ENCODE peak calls at places on chromosomes 13 and 19, in four cellular contexts. One of them, this sample, is unnamed. For H3K27me3, the result is how much of the 10 kb centered on the place peaks cover.

GRCh38 chr13:51931606-51932005 is 69.8 kb downstream of the CCDC70 start:
- DNase-seq in astrocyte: no peak
- DNase-seq in upper lobe of right lung: no peak
- DNase-seq in CD8-positive, alpha-beta T cell: no peak
- DNase-seq in this sample: no peak

GRCh38 chr19:47230122-47230920 is 678 bp downstream of the BBC3 start:
- DNase-seq in CD8-positive, alpha-beta T cell: peak
- DNase-seq in upper lobe of right lung: peak
- DNase-seq in astrocyte: peak
- DNase-seq in this sample: peak

GRCh38 chr19:1133471-1133929 is 29.7 kb downstream of the GPX4 start:
- DNase-seq in CD8-positive, alpha-beta T cell: peak
- DNase-seq in upper lobe of right lung: no peak
- DNase-seq in astrocyte: no peak
- DNase-seq in this sample: peak

GRCh38 chr13:88097541-88097940 is 426.4 kb downstream of the SLITRK5 start:
- DNase-seq in upper lobe of right lung: no peak
- DNase-seq in CD8-positive, alpha-beta T cell: no peak
- DNase-seq in astrocyte: no peak
- DNase-seq in this sample: no peak

GRCh38 chr19:9431475-9431874 is 3.9 kb downstream of the ZNF266 start:
- DNase-seq in upper lobe of right lung: no peak
- DNase-seq in CD8-positive, alpha-beta T cell: peak
- DNase-seq in astrocyte: no peak
- DNase-seq in this sample: no peak

GRCh38 chr19:9323557-9323918 is 441 bp upstream of the ZNF559 start:
- DNase-seq in astrocyte: peak
- DNase-seq in upper lobe of right lung: peak
- DNase-seq in CD8-positive, alpha-beta T cell: no peak
- DNase-seq in this sample: peak

GRCh38 chr19:34454685-34455084 is 26.5 kb downstream of the UBA2 start:
- DNase-seq in CD8-positive, alpha-beta T cell: no peak
- DNase-seq in upper lobe of right lung: no peak
- DNase-seq in astrocyte: no peak
- DNase-seq in this sample: no peak

GRCh38 chr19:48806518-48806817 is 4.4 kb downstream of the BCAT2 start:
- DNase-seq in upper lobe of right lung: no peak
- DNase-seq in CD8-positive, alpha-beta T cell: peak
- DNase-seq in astrocyte: peak
- DNase-seq in this sample: no peak

GRCh38 chr13:46728777-46729176 is 68.2 kb downstream of the ESD start:
- DNase-seq in upper lobe of right lung: no peak
- DNase-seq in CD8-positive, alpha-beta T cell: no peak
- DNase-seq in astrocyte: no peak
- DNase-seq in this sample: no peak

GRCh38 chr19:13353625-13354024 is 152.7 kb downstream of the CACNA1A start:
- DNase-seq in astrocyte: no peak
- DNase-seq in CD8-positive, alpha-beta T cell: no peak
- DNase-seq in upper lobe of right lung: no peak
- DNase-seq in this sample: no peak

DNA sequence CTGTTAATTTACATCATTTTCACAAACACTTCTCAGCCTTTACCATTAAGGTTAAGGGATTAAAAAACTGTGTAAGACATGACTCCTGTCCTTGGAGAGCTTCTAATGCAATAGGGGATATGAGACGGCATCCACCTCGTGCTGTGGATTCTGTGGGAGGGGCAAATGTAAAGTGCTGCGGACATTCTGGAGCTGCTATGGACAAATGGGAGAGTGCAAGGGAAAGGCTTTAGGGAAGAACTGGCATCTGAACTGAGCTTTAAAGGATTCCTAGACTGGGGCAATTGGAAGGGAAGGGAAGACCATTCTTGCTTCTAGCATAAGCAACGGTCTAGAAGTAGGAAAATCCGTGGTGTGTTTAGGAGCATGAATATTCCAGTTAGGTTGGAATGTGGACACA is 31.4 kb downstream of the CDADC1 start:
- DNase-seq in upper lobe of right lung: no peak
- DNase-seq in astrocyte: no peak
- DNase-seq in CD8-positive, alpha-beta T cell: no peak
- DNase-seq in this sample: no peak
- H3K27me3 ChIP-seq in upper lobe of right lung: under half
- H3K27me3 ChIP-seq in astrocyte: under half
- H3K27me3 ChIP-seq in CD8-positive, alpha-beta T cell: under half
- H3K27me3 ChIP-seq in this sample: under half

GRCh38 chr19:41849067-41849466 is 4.2 kb downstream of the DMRTC2 start:
- DNase-seq in astrocyte: no peak
- DNase-seq in upper lobe of right lung: peak
- DNase-seq in CD8-positive, alpha-beta T cell: no peak
- DNase-seq in this sample: no peak

GRCh38 chr19:41848666-41849065 is 3.8 kb downstream of the DMRTC2 start:
- DNase-seq in upper lobe of right lung: peak
- DNase-seq in astrocyte: no peak
- DNase-seq in CD8-positive, alpha-beta T cell: no peak
- DNase-seq in this sample: no peak

GRCh38 chr19:41851456-41851855 is 6.6 kb downstream of the DMRTC2 start:
- DNase-seq in CD8-positive, alpha-beta T cell: no peak
- DNase-seq in upper lobe of right lung: no peak
- DNase-seq in astrocyte: no peak
- DNase-seq in this sample: no peak

GRCh38 chr19:41847351-41848105 is 2.7 kb downstream of the DMRTC2 start:
- DNase-seq in CD8-positive, alpha-beta T cell: no peak
- DNase-seq in astrocyte: no peak
- DNase-seq in upper lobe of right lung: peak
- DNase-seq in this sample: no peak

GRCh38 chr19:41850381-41850780 is 5.5 kb downstream of the DMRTC2 start:
- DNase-seq in CD8-positive, alpha-beta T cell: no peak
- DNase-seq in upper lobe of right lung: no peak
- DNase-seq in astrocyte: no peak
- DNase-seq in this sample: no peak
- H3K27me3 ChIP-seq in CD8-positive, alpha-beta T cell: under half
- H3K27me3 ChIP-seq in upper lobe of right lung: under half
- H3K27me3 ChIP-seq in astrocyte: under half
- H3K27me3 ChIP-seq in this sample: under half

GRCh38 chr19:46216612-46217011 is 12.9 kb upstream of the IGFL1 start:
- DNase-seq in CD8-positive, alpha-beta T cell: no peak
- DNase-seq in astrocyte: no peak
- DNase-seq in upper lobe of right lung: no peak
- DNase-seq in this sample: no peak

GRCh38 chr19:46211201-46211881 is 18.2 kb upstream of the IGFL1 start:
- DNase-seq in upper lobe of right lung: no peak
- DNase-seq in CD8-positive, alpha-beta T cell: no peak
- DNase-seq in astrocyte: no peak
- DNase-seq in this sample: peak

GRCh38 chr19:46210634-46211033 is 18.9 kb upstream of the IGFL1 start:
- DNase-seq in astrocyte: no peak
- DNase-seq in CD8-positive, alpha-beta T cell: no peak
- DNase-seq in upper lobe of right lung: no peak
- DNase-seq in this sample: no peak

GRCh38 chr19:46213806-46214205 is 15.7 kb upstream of the IGFL1 start:
- DNase-seq in CD8-positive, alpha-beta T cell: no peak
- DNase-seq in upper lobe of right lung: no peak
- DNase-seq in astrocyte: no peak
- DNase-seq in this sample: no peak

DNA sequence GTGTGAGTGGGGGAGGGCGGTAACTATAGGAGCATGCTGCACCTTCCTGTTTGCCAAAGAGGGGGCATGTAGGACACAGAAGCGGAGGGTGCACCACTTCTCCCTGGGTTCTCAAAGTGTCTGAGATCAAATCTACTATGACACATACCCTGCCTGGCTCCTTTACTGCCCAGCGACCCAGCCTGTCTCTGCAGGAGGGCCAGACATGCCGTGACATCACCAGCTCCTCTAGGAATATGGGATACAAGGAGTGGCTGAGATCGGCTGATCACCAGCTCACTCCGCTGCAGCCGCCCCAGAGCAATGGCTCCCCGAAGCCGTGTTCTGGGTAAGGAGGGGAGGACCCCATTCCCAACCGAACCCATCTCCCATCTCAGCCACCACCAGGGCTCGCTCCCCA is 16.4 kb upstream of the IGFL1 start:
- DNase-seq in CD8-positive, alpha-beta T cell: no peak
- DNase-seq in astrocyte: no peak
- DNase-seq in upper lobe of right lung: no peak
- DNase-seq in this sample: no peak
- H3K27me3 ChIP-seq in CD8-positive, alpha-beta T cell: under half
- H3K27me3 ChIP-seq in astrocyte: under half
- H3K27me3 ChIP-seq in upper lobe of right lung: under half
- H3K27me3 ChIP-seq in this sample: under half

GRCh38 chr13:33932765-33933406 is 114.9 kb downstream of the RFC3 start:
- DNase-seq in astrocyte: peak
- DNase-seq in upper lobe of right lung: no peak
- DNase-seq in CD8-positive, alpha-beta T cell: no peak
- DNase-seq in this sample: no peak

GRCh38 chr13:33933810-33934209 is 115.9 kb downstream of the RFC3 start:
- DNase-seq in CD8-positive, alpha-beta T cell: no peak
- DNase-seq in astrocyte: no peak
- DNase-seq in upper lobe of right lung: no peak
- DNase-seq in this sample: no peak

GRCh38 chr13:33935969-33936368 is 118.0 kb downstream of the RFC3 start:
- DNase-seq in CD8-positive, alpha-beta T cell: no peak
- DNase-seq in upper lobe of right lung: no peak
- DNase-seq in astrocyte: no peak
- DNase-seq in this sample: no peak

GRCh38 chr13:33934343-33934742 is 116.4 kb downstream of the RFC3 start:
- DNase-seq in astrocyte: no peak
- DNase-seq in CD8-positive, alpha-beta T cell: no peak
- DNase-seq in upper lobe of right lung: no peak
- DNase-seq in this sample: no peak

DNA sequence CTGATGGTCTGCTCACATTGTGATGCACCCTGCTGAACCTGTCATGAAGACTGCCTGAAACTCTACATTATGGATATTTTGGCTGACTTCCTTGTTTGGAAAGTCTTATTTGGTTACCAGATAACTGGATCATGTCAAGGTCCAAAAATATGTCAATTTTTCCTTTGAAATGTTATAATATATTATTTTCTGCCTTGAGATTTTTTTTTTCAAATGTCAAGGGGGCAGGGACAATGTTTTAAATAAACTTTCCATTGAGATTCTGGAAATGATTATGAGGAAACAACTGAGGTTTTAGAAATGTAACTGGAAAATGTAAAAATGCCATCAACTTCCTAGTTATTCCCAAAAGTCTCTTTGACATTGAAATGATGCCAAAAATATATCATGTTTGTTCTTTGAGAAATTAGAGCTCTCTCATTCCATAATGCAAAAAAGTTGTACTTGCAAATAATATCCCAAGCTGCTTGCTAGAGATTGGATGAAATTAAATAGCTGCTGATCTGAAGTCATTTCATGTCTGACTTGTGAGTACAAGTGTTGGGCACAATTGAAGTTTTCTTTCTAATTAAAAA is 117.1 kb downstream of the RFC3 start:
- DNase-seq in astrocyte: no peak
- DNase-seq in upper lobe of right lung: no peak
- DNase-seq in CD8-positive, alpha-beta T cell: no peak
- DNase-seq in this sample: no peak
- H3K27me3 ChIP-seq in astrocyte: under half
- H3K27me3 ChIP-seq in upper lobe of right lung: under half
- H3K27me3 ChIP-seq in CD8-positive, alpha-beta T cell: under half
- H3K27me3 ChIP-seq in this sample: under half

DNA sequence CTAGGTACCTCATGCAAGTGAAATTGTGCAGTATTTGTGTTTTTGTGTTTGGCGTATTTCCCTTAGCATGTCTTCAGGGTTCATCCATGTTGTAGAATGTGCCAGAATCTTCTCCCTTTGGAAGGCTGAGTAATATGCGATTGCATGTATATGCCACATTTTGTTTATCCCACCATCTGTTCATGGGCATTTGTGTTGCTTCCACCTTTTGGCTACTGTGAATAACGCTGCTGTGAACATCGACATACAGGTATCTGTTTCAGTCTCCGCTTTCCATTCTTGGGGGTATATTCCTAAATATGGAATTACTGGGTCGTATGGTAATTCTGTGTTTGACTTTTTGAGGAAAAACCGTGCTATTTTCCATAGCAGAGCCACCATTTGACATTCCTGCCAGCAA is 190.1 kb downstream of the ATP8A2 start:
- DNase-seq in upper lobe of right lung: no peak
- DNase-seq in astrocyte: no peak
- DNase-seq in CD8-positive, alpha-beta T cell: no peak
- DNase-seq in this sample: no peak
- H3K27me3 ChIP-seq in upper lobe of right lung: under half
- H3K27me3 ChIP-seq in astrocyte: under half
- H3K27me3 ChIP-seq in CD8-positive, alpha-beta T cell: under half
- H3K27me3 ChIP-seq in this sample: under half

GRCh38 chr19:5337886-5338595 is 2.6 kb downstream of the PTPRS start:
- DNase-seq in CD8-positive, alpha-beta T cell: no peak
- DNase-seq in astrocyte: no peak
- DNase-seq in upper lobe of right lung: no peak
- DNase-seq in this sample: no peak
- H3K27me3 ChIP-seq in CD8-positive, alpha-beta T cell: under half
- H3K27me3 ChIP-seq in astrocyte: under half
- H3K27me3 ChIP-seq in upper lobe of right lung: half or more
- H3K27me3 ChIP-seq in this sample: half or more

DNA sequence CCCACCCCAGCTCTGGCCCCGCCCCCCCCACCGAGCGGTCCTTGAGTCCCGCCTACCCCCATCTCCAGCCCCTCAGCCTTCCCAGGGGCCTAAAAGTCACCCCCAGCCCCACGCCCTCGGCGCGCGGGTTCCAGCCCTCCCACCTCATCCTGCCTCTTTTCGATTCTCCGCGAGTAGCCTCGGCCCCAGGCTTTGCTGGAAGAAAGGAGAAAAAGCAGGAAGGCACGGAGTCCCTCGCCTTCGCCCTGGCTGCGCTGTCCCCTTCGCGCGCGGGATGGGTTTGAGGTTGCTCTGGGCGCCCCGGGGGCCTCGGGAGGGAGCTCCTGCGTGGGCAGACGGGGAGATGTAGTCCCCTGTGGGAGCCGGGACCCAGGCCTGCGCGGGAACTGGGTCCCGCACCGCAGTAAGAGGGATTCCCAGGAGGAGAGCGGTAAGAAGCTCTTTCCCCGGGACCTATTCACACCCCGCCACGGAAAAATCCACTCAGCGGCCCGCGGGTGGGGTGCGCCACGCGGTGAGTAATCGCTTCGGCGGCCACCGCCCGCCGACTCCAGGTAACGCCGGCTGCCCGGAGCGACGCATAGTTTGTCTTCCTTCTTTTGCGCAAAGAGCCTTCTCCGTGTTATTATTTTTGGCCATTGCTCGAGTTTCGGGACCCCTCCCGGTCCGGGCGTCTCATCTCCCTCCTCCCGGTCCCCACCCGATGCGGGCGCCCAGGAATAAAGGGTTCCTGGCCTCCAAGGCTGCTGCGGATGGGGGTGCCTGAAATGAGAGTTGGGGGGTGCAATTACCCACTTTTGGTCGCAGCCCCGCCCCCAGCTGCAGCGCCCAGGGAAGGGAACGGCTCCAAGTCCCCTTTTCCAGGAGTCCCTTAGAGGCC is 863 bp upstream of the CRLF1 start:
- DNase-seq in CD8-positive, alpha-beta T cell: no peak
- DNase-seq in upper lobe of right lung: no peak
- DNase-seq in astrocyte: no peak
- DNase-seq in this sample: no peak
- H3K27me3 ChIP-seq in CD8-positive, alpha-beta T cell: half or more
- H3K27me3 ChIP-seq in upper lobe of right lung: half or more
- H3K27me3 ChIP-seq in astrocyte: half or more
- H3K27me3 ChIP-seq in this sample: half or more

GRCh38 chr19:3459322-3459881 is 20.9 kb downstream of the SMIM24 start:
- DNase-seq in CD8-positive, alpha-beta T cell: no peak
- DNase-seq in upper lobe of right lung: peak
- DNase-seq in astrocyte: peak
- DNase-seq in this sample: peak
- H3K27me3 ChIP-seq in CD8-positive, alpha-beta T cell: under half
- H3K27me3 ChIP-seq in upper lobe of right lung: under half
- H3K27me3 ChIP-seq in astrocyte: under half
- H3K27me3 ChIP-seq in this sample: under half